ENCODE peak calls at places on chromosomes 3 and 15, in eight cellular contexts. J is endothelial cell, S is uterus, D is RWPE1, F is AG10803, H is lower lobe of right lung, G is IMR-90, T is upper lobe of right lung. Q is an unnamed sample.
A peak's percentile ranks its signal among the peaks of the same experiment; 100 is the strongest.

GRCh38 chr15:28191832-28192231 is 92.7 kb upstream of the OCA2 start:
- DNase-seq in D (no peak), S (no peak), G (peak; percentile 77), H (peak; percentile 52), J (no peak), F (peak; percentile 79), T (peak; percentile 68), Q (no peak)

GRCh38 chr15:29675791-29676301 is 146.4 kb downstream of the TJP1 start:
- DNase-seq in S (no peak), D (no peak), H (no peak), T (no peak), F (no peak), G (no peak), J (no peak), Q (no peak)

GRCh38 chr15:68310811-68311463 is 33.4 kb downstream of the FEM1B start:
- DNase-seq in G (no peak), S (peak; percentile 18), F (no peak), T (no peak), J (no peak), D (no peak), H (no peak), Q (no peak)

GRCh38 chr3:113285226-113285625 is 73.9 kb downstream of the BOC start:
- DNase-seq in G (no peak), S (peak; percentile 25), F (no peak), J (no peak), T (no peak), D (no peak), H (no peak), Q (no peak)

GRCh38 chr15:59659366-59659765 is 2.1 kb upstream of the GTF2A2 start:
- DNase-seq in S (no peak), J (no peak), T (no peak), H (no peak), F (no peak), G (no peak), D (no peak), Q (no peak)

GRCh38 chr15:34336947-34337556 is 529 bp downstream of the SLC12A6 start:
- DNase-seq in S (no peak), D (no peak), J (peak; percentile 24), F (no peak), H (no peak), T (no peak), G (no peak), Q (no peak)

GRCh38 chr15:27844018-27844666 is 255.0 kb downstream of the OCA2 start:
- DNase-seq in D (peak; percentile 43), S (no peak), H (no peak), F (peak; percentile 79), J (no peak), T (no peak), G (peak; percentile 82), Q (no peak)

GRCh38 chr3:129345281-129345680 is 66.6 kb downstream of the HMCES start:
- DNase-seq in S (no peak), F (no peak), J (no peak), H (no peak), T (no peak), D (no peak), G (no peak), Q (no peak)

GRCh38 chr15:62133141-62133540 is 31.9 kb downstream of the C2CD4B start:
- DNase-seq in H (no peak), G (no peak), S (no peak), F (no peak), J (no peak), T (no peak), D (no peak), Q (no peak)

GRCh38 chr3:53224536-53224935 is 31.3 kb downstream of the TKT start:
- DNase-seq in J (no peak), H (no peak), D (no peak), G (no peak), S (no peak), T (peak; percentile 44), F (no peak), Q (no peak)

GRCh38 chr3:115913069-115913686 is 289.9 kb downstream of the GAP43 start:
- DNase-seq in T (no peak), S (no peak), F (no peak), G (peak; percentile 28), H (no peak), D (peak; percentile 24), J (no peak), Q (no peak)

GRCh38 chr15:43954181-43954621 is 127.4 kb downstream of the WDR76 start:
- DNase-seq in D (no peak), S (no peak), H (no peak), J (no peak), F (no peak), T (no peak), G (peak; percentile 33), Q (no peak)

DNA sequence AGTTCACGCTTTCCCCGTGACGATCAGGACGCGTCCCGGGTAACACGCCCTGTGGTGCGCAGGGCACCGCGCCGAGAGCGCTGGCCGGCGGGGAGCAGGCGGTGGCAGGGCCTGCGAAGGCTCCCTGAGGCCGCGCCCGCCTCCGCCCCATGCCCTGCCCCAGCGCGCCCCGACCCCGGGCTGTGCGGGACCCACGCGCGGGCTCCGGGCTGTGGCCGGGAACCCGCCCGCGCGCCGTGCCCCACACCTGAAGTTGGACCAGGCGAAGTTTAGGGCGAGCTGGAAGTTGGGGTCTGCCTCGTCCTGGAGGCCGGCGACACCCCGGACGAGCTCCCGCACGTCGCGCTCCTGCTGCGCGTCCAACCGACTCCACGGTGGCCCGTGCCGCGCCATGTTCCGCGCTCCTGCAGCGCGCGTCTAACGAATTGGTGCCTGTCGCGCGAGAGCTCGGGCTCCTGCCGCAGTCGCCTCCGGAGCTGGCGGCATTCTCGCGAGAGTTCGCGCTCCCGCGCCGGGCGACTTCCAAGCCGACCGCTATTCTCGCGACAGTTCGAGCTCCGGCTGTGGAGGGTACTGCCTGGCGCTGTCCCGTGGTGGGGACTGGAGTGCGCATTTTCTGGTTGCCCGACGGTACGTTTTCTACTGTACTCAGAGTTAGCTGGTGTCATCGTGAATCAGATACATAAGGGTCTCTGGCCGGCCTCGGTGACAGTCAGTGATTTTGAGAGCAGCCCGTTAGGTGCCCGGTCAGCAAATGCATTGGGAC is at the start of gene TUBGCP5:
- DNase-seq in H (peak; percentile 98), D (peak; percentile 97), J (peak; percentile 100), G (peak; percentile 98), S (peak; percentile 96), T (peak; percentile 99), F (peak; percentile 98), Q (peak; percentile 94)
- TF ChIP-seq CTCF in H (peak; percentile 59), D (no peak), J (no peak), G (peak; percentile 28), S (peak; percentile 62), T (peak; percentile 35), F (peak; percentile 41), Q (peak; percentile 32)

GRCh38 chr3:151421956-151422355 is 37.4 kb upstream of the P2RY12 start:
- DNase-seq in J (no peak), T (no peak), H (no peak), G (no peak), S (no peak), F (no peak), D (no peak), Q (no peak)
- TF ChIP-seq CTCF in J (no peak), T (no peak), H (no peak), G (no peak), S (no peak), F (no peak), D (no peak), Q (no peak)

GRCh38 chr3:146574173-146574572 is 29.8 kb upstream of the PLSCR1 start:
- DNase-seq in G (no peak), H (no peak), J (no peak), T (no peak), S (no peak), F (no peak), D (no peak), Q (no peak)

GRCh38 chr3:146581877-146582508 is 23.2 kb downstream of the PLSCR5 start:
- DNase-seq in H (no peak), G (peak; percentile 34), F (peak; percentile 19), J (no peak), T (no peak), D (peak; percentile 60), S (no peak), Q (no peak)

GRCh38 chr3:146581080-146581601 is 24.0 kb downstream of the PLSCR5 start:
- DNase-seq in D (no peak), H (no peak), S (no peak), F (no peak), J (no peak), G (no peak), T (no peak), Q (no peak)

GRCh38 chr3:146577662-146578061 is 27.5 kb downstream of the PLSCR5 start:
- DNase-seq in H (no peak), S (peak; percentile 45), T (no peak), D (peak; percentile 4), G (peak; percentile 73), F (peak; percentile 63), J (no peak), Q (no peak)
- TF ChIP-seq CTCF in H (peak; percentile 52), S (peak; percentile 42), T (peak; percentile 52), D (peak; percentile 30), G (peak; percentile 70), F (peak; percentile 53), J (no peak), Q (peak; percentile 80)

GRCh38 chr3:4978259-4978965 is 825 bp upstream of the BHLHE40 start:
- DNase-seq in G (peak; percentile 97), S (peak; percentile 98), H (peak; percentile 99), T (peak; percentile 99), D (peak; percentile 94), J (peak; percentile 85), F (peak; percentile 99), Q (peak; percentile 85)

GRCh38 chr3:4977889-4978258 is 1.4 kb upstream of the BHLHE40 start:
- DNase-seq in H (no peak), F (no peak), J (no peak), D (no peak), S (no peak), G (no peak), T (no peak), Q (no peak)

GRCh38 chr3:4978966-4979400 is 254 bp upstream of the BHLHE40 start:
- DNase-seq in H (peak; percentile 98), D (peak; percentile 90), J (peak; percentile 77), F (peak; percentile 99), G (peak; percentile 99), S (peak; percentile 97), T (peak; percentile 98), Q (peak; percentile 92)

GRCh38 chr3:4976109-4976508 is 3.1 kb upstream of the BHLHE40 start:
- DNase-seq in T (peak; percentile 78), D (no peak), F (peak; percentile 59), G (peak; percentile 63), S (peak; percentile 40), H (peak; percentile 79), J (peak; percentile 63), Q (no peak)

DNA sequence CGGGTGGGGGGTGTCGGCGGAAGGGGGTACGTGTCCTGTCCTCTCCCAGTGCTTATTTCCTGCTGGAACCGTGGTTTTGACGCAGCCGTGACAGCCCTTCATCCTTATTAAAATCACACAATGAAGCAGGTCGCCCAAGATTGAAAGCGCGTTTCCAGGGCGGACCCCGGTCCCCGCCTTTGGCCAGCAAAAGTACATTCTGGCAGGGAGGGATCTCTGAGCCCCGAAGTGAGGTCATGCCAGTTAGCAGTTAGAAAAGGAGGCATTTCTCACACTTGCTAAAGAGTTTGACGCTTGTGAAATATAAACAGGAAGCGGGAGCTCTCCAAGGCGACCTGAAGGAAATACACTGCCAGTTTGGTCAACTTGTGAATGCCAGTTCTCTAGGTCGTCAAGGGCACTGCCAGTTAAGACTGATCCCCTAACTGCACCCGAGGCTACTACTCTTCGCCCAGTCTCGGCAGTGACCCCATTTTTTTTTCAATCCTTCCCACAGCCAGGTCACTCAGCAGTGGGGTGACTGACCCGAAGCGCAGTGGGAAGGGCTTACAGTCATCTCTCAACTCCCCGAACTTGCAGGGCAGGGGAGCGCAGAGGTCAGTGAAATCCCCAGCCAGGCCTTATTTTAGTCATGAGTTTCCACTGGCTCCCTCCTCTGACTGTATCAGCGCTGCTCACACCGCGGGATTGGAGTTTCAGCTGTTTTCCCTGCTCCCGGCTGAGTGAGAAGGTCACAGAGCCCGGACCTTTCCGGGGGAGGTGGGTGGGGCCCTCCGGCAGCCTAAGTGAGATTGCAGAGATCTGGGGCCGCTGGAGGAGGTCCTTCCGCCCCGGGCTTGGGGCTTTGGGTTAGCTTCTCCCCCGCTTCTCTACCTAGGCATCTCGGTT is 2.0 kb upstream of the BHLHE40 start:
- DNase-seq in S (peak; percentile 84), F (peak; percentile 89), G (peak; percentile 84), H (peak; percentile 87), T (peak; percentile 91), J (peak; percentile 68), D (peak; percentile 44), Q (peak; percentile 76)
- TF ChIP-seq CTCF in S (peak; percentile 25), F (peak; percentile 29), G (no peak), H (no peak), T (no peak), J (no peak), D (no peak), Q (no peak)

Q was measured in natural killer cell.